ENCODE peak calls at places on chromosome 4, in eight cellular contexts. E is RWPE1, K is dorsolateral prefrontal cortex, X is pancreas, F is breast epithelium, I is GM13977, J is HCT116, N is neural crest cell. V is an unnamed sample.

GRCh38 chr4:156958276-156959074 is 13.1 kb downstream of the PDGFC start:
- DNase-seq in E (no peak), K (no peak), X (no peak), F (no peak), I (no peak), J (no peak), N (no peak), V (no peak)

GRCh38 chr4:10384974-10385373 is 72.3 kb downstream of the ZNF518B start:
- DNase-seq in E (peak; percentile 4), K (no peak), X (no peak), F (no peak), I (no peak), J (no peak), N (no peak), V (no peak)

GRCh38 chr4:72314869-72315268 is 254.2 kb downstream of the ADAMTS3 start:
- DNase-seq in E (peak; percentile 22), K (no peak), X (no peak), F (no peak), I (no peak), J (no peak), N (no peak), V (peak; percentile 65)

GRCh38 chr4:188411805-188412204 is 272.6 kb downstream of the TRIML1 start:
- DNase-seq in E (no peak), K (no peak), X (no peak), F (no peak), I (no peak), J (no peak), N (no peak), V (no peak)

GRCh38 chr4:18847276-18847890 is 825.8 kb upstream of the LCORL start:
- DNase-seq in E (no peak), K (no peak), X (no peak), F (no peak), I (no peak), J (no peak), N (no peak), V (no peak)

GRCh38 chr4:6546681-6547447 is 28.1 kb upstream of the MAN2B2 start:
- DNase-seq in E (peak; percentile 56), K (no peak), X (no peak), F (no peak), I (peak; percentile 77), J (peak; percentile 57), N (peak; percentile 63), V (no peak)

GRCh38 chr4:125780159-125780558 is 465.4 kb downstream of the FAT4 start:
- DNase-seq in E (no peak), K (no peak), X (no peak), F (no peak), I (no peak), J (no peak), N (no peak), V (no peak)

GRCh38 chr4:81040175-81040659 is 9.7 kb downstream of the BMP3 start:
- DNase-seq in E (peak; percentile 25), K (no peak), X (no peak), F (no peak), I (no peak), J (no peak), N (no peak), V (no peak)

GRCh38 chr4:3634281-3635089 is 102.3 kb upstream of the LRPAP1 start:
- DNase-seq in E (no peak), K (no peak), X (no peak), F (no peak), I (no peak), J (no peak), N (no peak), V (no peak)

GRCh38 chr4:924107-925096 is 7.7 kb downstream of the GAK start:
- DNase-seq in E (no peak), K (no peak), X (no peak), F (no peak), I (peak; percentile 70), J (no peak), N (no peak), V (peak; percentile 22)

GRCh38 chr4:35760706-35761278 is 483.5 kb downstream of the ARAP2 start:
- DNase-seq in E (no peak), K (no peak), X (no peak), F (no peak), I (no peak), J (no peak), N (no peak), V (no peak)
- TF ChIP-seq CTCF in E (no peak), K (no peak), X (no peak), F (no peak), I (no peak), J (no peak), N (no peak), V (no peak)

GRCh38 chr4:74110670-74111069 is 11.7 kb upstream of the CXCL2 start:
- DNase-seq in E (no peak), K (no peak), X (no peak), F (no peak), I (no peak), J (no peak), N (no peak), V (no peak)

GRCh38 chr4:74111576-74111975 is 12.6 kb upstream of the CXCL2 start:
- DNase-seq in E (no peak), K (no peak), X (no peak), F (no peak), I (no peak), J (no peak), N (no peak), V (no peak)

GRCh38 chr4:74109894-74110605 is 11.1 kb upstream of the CXCL2 start:
- DNase-seq in E (peak; percentile 52), K (no peak), X (no peak), F (no peak), I (no peak), J (peak; percentile 60), N (no peak), V (no peak)

GRCh38 chr4:74112399-74113090 is 13.6 kb upstream of the CXCL2 start:
- DNase-seq in E (no peak), K (no peak), X (no peak), F (peak; percentile 54), I (no peak), J (no peak), N (no peak), V (no peak)

GRCh38 chr4:74111990-74112389 is 13.0 kb upstream of the CXCL2 start:
- DNase-seq in E (no peak), K (peak; percentile 21), X (no peak), F (peak; percentile 72), I (no peak), J (no peak), N (no peak), V (peak; percentile 84)
- TF ChIP-seq CTCF in E (no peak), K (no peak), X (no peak), F (no peak), I (no peak), J (no peak), N (no peak), V (no peak)

GRCh38 chr4:128345650-128346049 is 58.0 kb upstream of the PGRMC2 start:
- DNase-seq in E (no peak), K (no peak), X (no peak), F (no peak), I (no peak), J (no peak), N (no peak), V (no peak)
- TF ChIP-seq CTCF in E (no peak), K (no peak), X (no peak), F (no peak), I (no peak), J (no peak), N (no peak), V (no peak)

GRCh38 chr4:2284934-2285664 is 23.2 kb upstream of the MXD4 start:
- DNase-seq in E (no peak), K (no peak), X (no peak), F (no peak), I (no peak), J (no peak), N (no peak), V (peak; percentile 3)

GRCh38 chr4:2284161-2284933 is 22.4 kb upstream of the MXD4 start:
- DNase-seq in E (no peak), K (no peak), X (no peak), F (no peak), I (no peak), J (no peak), N (no peak), V (peak; percentile 40)

GRCh38 chr4:2283199-2283711 is 21.3 kb upstream of the MXD4 start:
- DNase-seq in E (no peak), K (no peak), X (no peak), F (no peak), I (no peak), J (no peak), N (no peak), V (no peak)

GRCh38 chr4:2280531-2281300 is 18.8 kb upstream of the MXD4 start:
- DNase-seq in E (no peak), K (peak; percentile 46), X (peak; percentile 14), F (no peak), I (no peak), J (no peak), N (no peak), V (no peak)

DNA sequence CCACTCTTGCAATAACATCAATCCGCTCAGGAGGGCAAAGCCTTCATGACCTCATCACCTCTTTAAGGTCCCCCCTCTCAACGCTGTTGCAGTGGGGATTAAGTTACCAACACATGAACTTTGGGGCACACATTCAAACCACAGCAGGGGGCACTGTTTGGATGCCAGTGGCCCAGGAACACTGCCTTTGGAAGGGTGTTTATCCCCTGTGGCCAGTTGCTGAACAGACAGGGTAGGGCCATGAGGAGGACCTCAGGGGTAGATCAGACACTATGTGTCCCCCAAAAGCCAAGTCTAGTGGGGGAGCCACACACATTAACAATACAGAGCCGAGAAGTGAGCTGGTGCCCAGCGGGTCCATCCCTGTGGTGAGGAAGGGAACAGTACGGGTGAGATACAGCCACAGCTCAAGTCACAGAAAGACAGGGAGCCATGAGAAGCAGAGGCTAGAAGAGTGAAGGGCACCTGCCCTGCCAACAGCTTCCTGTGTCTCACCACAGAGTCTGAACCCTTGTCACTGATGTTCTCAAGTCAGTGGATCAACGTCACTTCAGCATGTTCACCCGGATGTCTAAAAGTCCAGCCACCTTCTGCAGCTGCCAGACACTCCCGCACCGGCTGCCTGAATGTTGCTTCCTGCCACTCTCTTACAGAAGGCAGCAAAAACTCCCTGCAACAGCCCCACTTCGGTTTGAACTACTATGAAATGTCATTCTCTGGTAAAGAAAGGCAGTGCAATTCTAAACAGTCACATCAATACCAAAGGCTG is 19.9 kb upstream of the MXD4 start:
- DNase-seq in E (no peak), K (no peak), X (no peak), F (no peak), I (peak; percentile 75), J (no peak), N (no peak), V (no peak)
- TF ChIP-seq CTCF in E (no peak), K (no peak), X (no peak), F (no peak), I (peak; percentile 20), J (no peak), N (no peak), V (no peak)

GRCh38 chr4:127188847-127189246 is 443.9 kb upstream of the INTU start:
- DNase-seq in E (no peak), K (no peak), X (no peak), F (no peak), I (no peak), J (peak; percentile 7), N (no peak), V (no peak)
- TF ChIP-seq CTCF in E (no peak), K (no peak), X (no peak), F (no peak), I (no peak), J (peak; percentile 27), N (no peak), V (no peak)

DNA sequence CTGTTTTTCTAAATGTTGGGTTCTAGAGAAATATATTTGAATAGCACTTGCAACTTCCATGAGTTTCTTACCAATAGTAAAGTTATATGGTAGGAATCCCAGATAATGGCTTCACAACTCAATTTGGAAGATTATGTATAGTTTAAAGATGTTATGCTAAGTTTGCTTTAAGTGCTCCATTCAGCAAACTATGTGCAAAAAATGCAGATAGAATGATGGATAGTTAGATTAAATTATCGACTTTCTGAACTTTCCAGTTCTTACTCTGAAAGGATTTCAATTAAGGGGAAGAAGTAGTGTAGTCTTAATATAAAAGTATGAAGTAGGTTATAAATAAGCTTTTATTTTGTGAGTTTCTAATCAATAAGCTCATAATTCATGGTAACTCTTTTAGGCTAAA is 60.7 kb upstream of the NFKB1 start:
- DNase-seq in E (no peak), K (no peak), X (no peak), F (no peak), I (no peak), J (no peak), N (no peak), V (no peak)
- TF ChIP-seq CTCF in E (no peak), K (no peak), X (no peak), F (no peak), I (no peak), J (no peak), N (no peak), V (no peak)